ENCODE peak calls at places on chromosomes 6 and 20, in eight cellular contexts. Q is thyroid gland, W is suprapubic skin, G is foreskin keratinocyte, U is Caco-2, T is A549, O is AG10803, E is AG09319. L is an unnamed sample.

GRCh38 chr6:15296735-15297134 is 50.9 kb downstream of the JARID2 start:
- DNase-seq in Q (no peak), W (no peak), G (no peak), U (no peak), T (no peak), O (no peak), E (no peak), L (no peak)

GRCh38 chr20:34074101-34074760 is 37.8 kb downstream of the EIF2S2 start:
- DNase-seq in Q (no peak), W (no peak), G (no peak), U (no peak), T (no peak), O (no peak), E (no peak), L (peak; percentile 61)

GRCh38 chr20:37242503-37242902 is 19.1 kb downstream of the GHRH start:
- DNase-seq in Q (no peak), W (no peak), G (no peak), U (no peak), T (no peak), O (no peak), E (no peak), L (no peak)

GRCh38 chr20:24468401-24469115 is 871 bp upstream of the SYNDIG1 start:
- DNase-seq in Q (no peak), W (no peak), G (no peak), U (no peak), T (no peak), O (no peak), E (no peak), L (no peak)

GRCh38 chr6:101401792-101402617 is 8.5 kb downstream of the GRIK2 start:
- DNase-seq in Q (no peak), W (no peak), G (no peak), U (no peak), T (no peak), O (peak; percentile 23), E (no peak), L (no peak)

GRCh38 chr20:20231528-20232298 is 136.2 kb upstream of the INSM1 start:
- DNase-seq in Q (no peak), W (no peak), G (no peak), U (no peak), T (no peak), O (no peak), E (no peak), L (no peak)

GRCh38 chr20:10806539-10806938 is 132.7 kb upstream of the JAG1 start:
- DNase-seq in Q (no peak), W (no peak), G (no peak), U (no peak), T (no peak), O (peak; percentile 34), E (no peak), L (no peak)

GRCh38 chr6:110958332-110959192 is at the start of gene GTF3C6:
- DNase-seq in Q (peak; percentile 94), W (peak; percentile 95), G (peak; percentile 85), U (peak; percentile 93), T (no peak), O (peak; percentile 92), E (peak; percentile 78), L (peak; percentile 66)

GRCh38 chr6:165417298-165417865 is 108.0 kb upstream of the C6orf118 start:
- DNase-seq in Q (no peak), W (no peak), G (no peak), U (no peak), T (no peak), O (no peak), E (no peak), L (no peak)

GRCh38 chr6:70700922-70701876 is 33.5 kb downstream of the SMAP1 start:
- DNase-seq in Q (peak; percentile 86), W (no peak), G (no peak), U (no peak), T (no peak), O (no peak), E (no peak), L (no peak)
- TF ChIP-seq CTCF in Q (no peak), W (no peak), G (no peak), U (no peak), T (no peak), O (no peak), E (no peak), L (no peak)

GRCh38 chr6:168179133-168179532 is 100.1 kb upstream of the FRMD1 start:
- DNase-seq in Q (no peak), W (peak; percentile 58), G (no peak), U (no peak), T (no peak), O (no peak), E (no peak), L (no peak)
- TF ChIP-seq CTCF in Q (no peak), W (no peak), G (no peak), U (no peak), T (no peak), O (no peak), E (no peak), L (no peak)

GRCh38 chr6:108915258-108915657 is 67.0 kb downstream of the ARMC2 start:
- DNase-seq in Q (no peak), W (no peak), G (no peak), U (no peak), T (no peak), O (no peak), E (no peak), L (no peak)

GRCh38 chr6:108916026-108916689 is 67.9 kb downstream of the ARMC2 start:
- DNase-seq in Q (no peak), W (no peak), G (no peak), U (no peak), T (no peak), O (no peak), E (no peak), L (no peak)

DNA sequence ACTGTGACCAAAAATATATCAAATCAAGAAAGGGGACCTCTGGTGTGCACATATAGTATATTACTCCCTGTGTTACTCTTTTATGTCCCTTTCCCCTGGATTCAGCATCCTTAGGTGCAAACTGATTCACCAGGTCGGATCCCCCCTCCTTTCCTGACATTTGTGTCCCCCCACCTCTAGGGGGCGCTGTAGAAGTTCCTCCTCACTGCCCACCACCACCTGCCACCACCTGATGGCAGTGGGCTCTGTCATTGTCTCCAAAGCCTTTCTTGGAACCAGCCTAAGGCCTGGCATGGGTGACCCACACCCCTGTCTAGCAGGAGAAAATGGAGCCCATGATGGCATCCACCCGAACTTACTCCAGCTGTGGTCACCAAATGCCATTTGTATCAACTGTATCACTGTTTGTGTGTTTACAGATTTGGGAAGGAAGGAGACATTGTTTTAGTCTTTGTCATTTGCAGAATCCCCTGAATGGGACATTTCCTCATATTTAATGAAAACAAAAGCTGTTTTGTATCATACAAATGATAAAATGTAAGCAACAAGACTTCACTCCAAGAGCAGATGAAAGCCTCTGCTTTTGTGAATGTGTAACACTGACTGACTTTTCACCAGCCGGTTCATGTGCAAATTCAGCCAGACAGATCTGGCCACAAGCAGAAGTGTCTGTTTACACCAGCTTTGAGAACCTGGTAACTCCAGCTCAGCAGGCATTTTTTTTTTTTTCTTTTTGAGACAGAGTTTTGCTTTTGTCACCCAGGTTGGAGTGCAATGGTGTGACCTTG is 66.2 kb downstream of the ARMC2 start:
- DNase-seq in Q (no peak), W (no peak), G (no peak), U (peak; percentile 68), T (peak; percentile 19), O (peak; percentile 16), E (no peak), L (peak; percentile 20)
- TF ChIP-seq CTCF in Q (no peak), W (no peak), G (peak; percentile 58), U (peak; percentile 68), T (peak; percentile 27), O (peak; percentile 30), E (peak; percentile 38), L (peak; percentile 56)

GRCh38 chr6:116390571-116390970 is 19.8 kb downstream of the DSE start:
- DNase-seq in Q (no peak), W (no peak), G (no peak), U (no peak), T (no peak), O (no peak), E (no peak), L (no peak)

GRCh38 chr6:116395647-116396046 is 24.9 kb downstream of the DSE start:
- DNase-seq in Q (no peak), W (no peak), G (no peak), U (no peak), T (no peak), O (no peak), E (no peak), L (no peak)

GRCh38 chr6:116389357-116389756 is 18.6 kb downstream of the DSE start:
- DNase-seq in Q (no peak), W (no peak), G (no peak), U (no peak), T (no peak), O (peak; percentile 56), E (no peak), L (no peak)

GRCh38 chr6:116393430-116393829 is 22.7 kb downstream of the DSE start:
- DNase-seq in Q (no peak), W (no peak), G (no peak), U (no peak), T (no peak), O (no peak), E (no peak), L (no peak)

GRCh38 chr6:116392158-116393032 is 21.6 kb downstream of the DSE start:
- DNase-seq in Q (no peak), W (no peak), G (peak; percentile 57), U (no peak), T (no peak), O (no peak), E (no peak), L (no peak)
- TF ChIP-seq CTCF in Q (no peak), W (no peak), G (no peak), U (no peak), T (no peak), O (no peak), E (no peak), L (no peak)

GRCh38 chr6:129329677-129330076 is 380.3 kb downstream of the ARHGAP18 start:
- DNase-seq in Q (no peak), W (no peak), G (no peak), U (no peak), T (no peak), O (no peak), E (no peak), L (no peak)
- TF ChIP-seq CTCF in Q (no peak), W (no peak), G (no peak), U (no peak), T (no peak), O (no peak), E (no peak), L (no peak)

GRCh38 chr20:49486064-49486463 is 3.6 kb upstream of the KCNB1 start:
- DNase-seq in Q (no peak), W (no peak), G (no peak), U (no peak), T (no peak), O (no peak), E (no peak), L (no peak)
- TF ChIP-seq CTCF in Q (no peak), W (no peak), G (no peak), U (no peak), T (no peak), O (no peak), E (no peak), L (no peak)